ENCODE peak calls at places on chromosomes 4 and X, in five cellular contexts. Q is sciatic nerve; P is activated CD4-positive, CD25-positive, alpha-beta regulatory T cell treated with anti-CD3 and anti-CD28 coated beads, Interleukin-2, amount 50 U/mL, for 16 hours; K is Right ventricle myocardium superior; F is SW 1271. H is an unnamed sample.

GRCh38 chr4:77215107-77215506 is 58.1 kb downstream of the CCNG2 start:
- DNase-seq in P (no peak), F (no peak), Q (no peak), K (no peak), H (no peak)

GRCh38 chr4:137474711-137475301 is 57.5 kb downstream of the PCDH18 start:
- DNase-seq in K (no peak), Q (no peak), P (no peak), F (no peak), H (no peak)

GRCh38 chr4:168857546-168858314 is 152.3 kb downstream of the CBR4 start:
- DNase-seq in Q (no peak), F (no peak), K (no peak), P (no peak), H (no peak)

GRCh38 chrX:40471965-40472648 is 108.7 kb upstream of the ATP6AP2 start:
- DNase-seq in F (no peak), K (no peak), Q (no peak), P (no peak), H (peak; percentile 33)

GRCh38 chrX:40734956-40735317 is 405 bp downstream of the MED14 start:
- DNase-seq in P (peak; percentile 2), Q (peak; percentile 64), F (no peak), K (no peak), H (no peak)

GRCh38 chr4:123804171-123804721 is 407.7 kb downstream of the SPRY1 start:
- DNase-seq in P (no peak), Q (no peak), F (no peak), K (no peak), H (no peak)

GRCh38 chr4:8538703-8539567 is 41.3 kb upstream of the GPR78 start:
- DNase-seq in Q (peak; percentile 47), P (no peak), K (no peak), F (peak; percentile 60), H (no peak)

GRCh38 chr4:74376888-74377483 is 12.0 kb downstream of the EREG start:
- DNase-seq in K (no peak), F (no peak), Q (no peak), P (no peak), H (peak; percentile 74)

GRCh38 chr4:69999420-69999819 is 3.7 kb downstream of the STATH start:
- DNase-seq in P (no peak), F (no peak), K (no peak), Q (no peak), H (no peak)

GRCh38 chr4:98253499-98253898 is 7.7 kb upstream of the RAP1GDS1 start:
- DNase-seq in K (no peak), P (no peak), Q (no peak), F (no peak), H (no peak)

GRCh38 chr4:101230806-101231426 is 116.4 kb downstream of the PPP3CA start:
- DNase-seq in K (no peak), P (no peak), Q (no peak), F (no peak), H (no peak)

GRCh38 chrX:30659421-30659820 is 6.2 kb downstream of the GK start:
- DNase-seq in Q (no peak), P (no peak), F (no peak), K (no peak), H (no peak)

GRCh38 chr4:6324999-6325790 is 55.5 kb downstream of the WFS1 start:
- DNase-seq in Q (no peak), K (peak; percentile 67), P (no peak), F (no peak), H (no peak)

GRCh38 chr4:61277785-61278184 is 77.7 kb downstream of the ADGRL3 start:
- DNase-seq in Q (no peak), P (no peak), K (no peak), F (no peak), H (no peak)

GRCh38 chrX:115531818-115532403 is 29.1 kb upstream of the PLS3 start:
- DNase-seq in P (no peak), Q (no peak), F (no peak), K (no peak), H (no peak)

GRCh38 chr4:14225683-14226207 is 598.2 kb upstream of the BOD1L1 start:
- DNase-seq in K (no peak), Q (no peak), F (no peak), P (no peak), H (no peak)

GRCh38 chrX:119228506-119229290 is 7.4 kb upstream of the PGRMC1 start:
- DNase-seq in Q (no peak), K (no peak), P (no peak), F (no peak), H (no peak)

GRCh38 chrX:136200466-136200865 is 50.7 kb downstream of the MAP7D3 start:
- DNase-seq in Q (no peak), K (no peak), F (peak; percentile 2), P (no peak), H (no peak)

GRCh38 chr4:174521800-174522182 is 497 bp downstream of the HPGD start:
- DNase-seq in P (no peak), K (no peak), F (no peak), Q (no peak), H (no peak)

GRCh38 chr4:158169516-158169915 is 3.3 kb downstream of the GASK1B start:
- DNase-seq in K (no peak), Q (no peak), P (no peak), F (no peak), H (no peak)

GRCh38 chr4:112889619-112890294 is 159.7 kb upstream of the ANK2 start:
- DNase-seq in Q (no peak), P (no peak), K (no peak), F (no peak), H (peak; percentile 67)

GRCh38 chrX:41526925-41527324 is 79.8 kb downstream of the NYX start:
- DNase-seq in F (no peak), Q (no peak), P (no peak), K (no peak), H (no peak)

GRCh38 chr4:6674500-6675149 is 19.1 kb upstream of the S100P start:
- DNase-seq in Q (no peak), F (peak; percentile 30), P (peak; percentile 53), K (peak; percentile 46), H (no peak)

GRCh38 chr4:140122891-140123290 is 31.1 kb downstream of the MAML3 start:
- DNase-seq in K (no peak), F (no peak), P (no peak), Q (no peak), H (no peak)

GRCh38 chrX:1400731-1401471 is 9.0 kb upstream of the SLC25A6 start:
- DNase-seq in Q (peak; percentile 56), P (no peak), F (no peak), K (peak; percentile 38), H (no peak)